ENCODE peak calls at places on chromosomes 6 and 20, in seven cellular contexts. I, J, R, M, O, N and U are unnamed samples.

GRCh38 chr20:63651942-63652191 is 1.4 kb downstream of the STMN3 start:
- DNase-seq in O (peak; percentile 43), N (no peak), I (no peak), R (no peak), J (no peak), M (no peak), U (no peak)

GRCh38 chr6:97077380-97077779 is 152.9 kb downstream of the KLHL32 start:
- DNase-seq in R (no peak), J (no peak), I (no peak), M (no peak), N (no peak), O (no peak), U (no peak)

GRCh38 chr6:108902389-108902792 is 54.2 kb downstream of the ARMC2 start:
- DNase-seq in I (no peak), J (no peak), M (no peak), R (no peak), O (no peak), N (no peak), U (no peak)

GRCh38 chr6:55836481-55836880 is 38.9 kb downstream of the BMP5 start:
- DNase-seq in I (no peak), R (no peak), M (peak; percentile 17), N (no peak), O (peak; percentile 58), J (no peak), U (no peak)

GRCh38 chr20:51928931-51929330 is 126.6 kb upstream of the SALL4 start:
- DNase-seq in N (no peak), O (no peak), J (no peak), M (no peak), I (no peak), R (no peak), U (no peak)

GRCh38 chr6:143821359-143821758 is 21.8 kb upstream of the LTV1 start:
- DNase-seq in M (no peak), J (no peak), N (no peak), R (no peak), I (no peak), O (no peak), U (no peak)

GRCh38 chr6:147579667-147580066 is 71.2 kb downstream of the SAMD5 start:
- DNase-seq in I (no peak), O (no peak), J (no peak), M (no peak), R (no peak), N (no peak), U (no peak)

GRCh38 chr20:53693265-53693871 is 99.7 kb upstream of the ZNF217 start:
- DNase-seq in N (no peak), R (no peak), I (no peak), M (no peak), J (no peak), O (no peak), U (no peak)

GRCh38 chr20:59515013-59515905 is 89.1 kb upstream of the PHACTR3 start:
- DNase-seq in R (peak; percentile 11), J (peak; percentile 62), O (peak; percentile 72), M (peak; percentile 68), N (peak; percentile 89), I (peak; percentile 76), U (peak; percentile 4)

GRCh38 chr6:32940656-32941411 is at the start of gene HLA-DMB:
- DNase-seq in R (peak; percentile 93), I (no peak), N (peak; percentile 45), O (peak; percentile 72), J (peak; percentile 58), M (peak; percentile 79), U (peak; percentile 13)

GRCh38 chr20:24972341-24972740 is 20.2 kb downstream of the APMAP start:
- DNase-seq in N (no peak), M (no peak), O (no peak), I (no peak), J (no peak), R (no peak), U (no peak)

GRCh38 chr6:113672691-113673149 is 184.4 kb upstream of the MARCKS start:
- DNase-seq in M (no peak), J (no peak), O (peak; percentile 52), R (no peak), N (no peak), I (peak; percentile 80), U (peak; percentile 52)

GRCh38 chr6:5333653-5334052 is 72.3 kb downstream of the FARS2 start:
- DNase-seq in N (no peak), R (no peak), M (peak; percentile 23), O (no peak), I (no peak), J (no peak), U (peak; percentile 13)

GRCh38 chr6:7900621-7901020 is 10.0 kb downstream of the TXNDC5 start:
- DNase-seq in M (no peak), R (peak; percentile 52), I (no peak), N (no peak), O (no peak), J (no peak), U (no peak)

GRCh38 chr6:106098383-106099234 is 12.5 kb downstream of the PRDM1 start:
- DNase-seq in J (peak; percentile 72), O (peak; percentile 40), R (peak; percentile 89), I (no peak), M (peak; percentile 61), N (no peak), U (no peak)

GRCh38 chr20:63367446-63368055 is 6.4 kb upstream of the CHRNA4 start:
- DNase-seq in O (no peak), M (no peak), I (no peak), J (no peak), R (no peak), N (peak; percentile 49), U (no peak)

GRCh38 chr6:9412951-9413559 is 977.7 kb upstream of the SLC35B3 start:
- DNase-seq in J (no peak), R (peak; percentile 54), I (peak; percentile 48), M (peak; percentile 25), O (peak; percentile 51), N (peak; percentile 25), U (no peak)

GRCh38 chr6:42106663-42107023 is 35.8 kb downstream of the C6orf132 start:
- DNase-seq in N (no peak), I (peak; percentile 44), R (no peak), O (peak; percentile 56), J (no peak), M (no peak), U (no peak)

DNA sequence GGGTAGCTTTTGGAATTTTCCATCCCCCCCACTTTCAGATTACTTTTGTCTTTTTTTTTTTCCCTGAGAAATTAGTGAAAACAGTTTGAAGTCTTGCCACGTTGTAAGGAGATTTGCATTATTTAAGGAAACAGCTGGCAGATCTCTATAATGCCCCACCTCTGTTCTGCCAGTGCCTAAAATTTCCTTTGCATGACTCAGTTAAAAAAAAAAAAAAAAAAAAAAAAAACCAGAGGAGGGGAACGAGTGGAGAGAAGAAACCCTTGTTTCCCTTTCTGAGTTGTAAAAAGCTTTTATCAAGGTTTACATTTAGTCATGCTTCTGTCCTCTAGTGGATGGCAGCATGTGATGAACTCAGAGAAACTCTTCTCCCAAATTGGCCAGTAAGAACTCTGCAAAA is 33.5 kb downstream of the CARMIL1 start:
- DNase-seq in N (no peak), O (no peak), I (no peak), R (no peak), M (peak; percentile 37), J (no peak), U (peak; percentile 63)
- TF ChIP-seq CTCF in N (no peak), O (no peak), I (no peak), R (no peak), M (no peak), J (no peak), U (peak; percentile 31)

GRCh38 chr6:117167520-117168271 is 97.7 kb upstream of the VGLL2 start:
- DNase-seq in R (no peak), O (peak; percentile 73), M (peak; percentile 1), N (no peak), I (peak; percentile 61), J (no peak), U (no peak)
- TF ChIP-seq CTCF in R (no peak), O (no peak), M (no peak), N (no peak), I (no peak), J (no peak), U (no peak)

GRCh38 chr20:45548410-45548809 is 1.2 kb upstream of the EPPIN start:
- DNase-seq in R (no peak), M (no peak), O (no peak), I (no peak), J (no peak), N (no peak), U (no peak)

GRCh38 chr20:45545351-45545750 is 1.9 kb downstream of the EPPIN start:
- DNase-seq in R (no peak), N (no peak), J (no peak), M (no peak), I (no peak), O (no peak), U (no peak)

GRCh38 chr20:45550765-45551164 is 3.6 kb upstream of the EPPIN start:
- DNase-seq in N (no peak), O (no peak), M (no peak), R (no peak), J (no peak), I (no peak), U (no peak)

GRCh38 chr20:45547206-45547770 is at the start of gene EPPIN:
- DNase-seq in N (no peak), M (no peak), I (no peak), R (no peak), J (no peak), O (no peak), U (no peak)

DNA sequence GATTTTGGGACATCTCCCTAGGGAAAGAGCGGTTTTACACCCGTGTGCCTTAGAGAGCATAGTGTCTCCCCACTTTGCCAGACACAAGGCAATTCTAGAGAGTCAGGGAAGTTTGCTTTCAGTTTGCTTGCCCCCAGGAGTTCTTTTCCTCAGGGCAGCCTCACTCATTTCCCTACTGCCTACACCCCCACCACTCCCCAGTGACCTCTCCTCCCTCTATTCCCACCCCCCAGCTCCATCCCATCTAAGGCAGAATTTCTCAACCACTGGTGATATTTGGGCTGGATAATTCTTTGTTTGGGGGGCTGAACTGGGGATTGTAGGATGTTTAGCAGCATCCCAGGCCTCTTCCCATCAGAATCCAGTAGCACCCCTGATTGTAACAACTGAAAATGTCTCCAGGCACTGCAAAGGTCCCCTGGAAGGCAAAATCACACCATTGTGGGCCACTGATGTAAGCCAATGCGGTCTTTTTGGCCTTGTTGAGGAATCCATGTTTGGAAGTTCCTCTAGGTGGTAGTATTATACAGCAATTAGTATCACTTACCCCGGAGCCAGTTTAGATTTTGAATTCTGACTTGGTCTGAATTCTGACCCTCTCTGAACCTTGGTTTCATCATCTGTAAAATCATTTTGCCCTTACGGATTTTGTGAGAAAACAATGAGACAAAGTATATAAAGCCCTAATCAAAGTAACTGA is 1.3 kb downstream of the EPPIN start:
- DNase-seq in R (peak; percentile 3), N (no peak), I (no peak), J (no peak), M (peak; percentile 26), O (no peak), U (peak; percentile 3)
- TF ChIP-seq CTCF in R (peak; percentile 11), N (peak; percentile 24), I (peak; percentile 23), J (peak; percentile 17), M (peak; percentile 38), O (peak; percentile 38), U (peak; percentile 49)

DNA sequence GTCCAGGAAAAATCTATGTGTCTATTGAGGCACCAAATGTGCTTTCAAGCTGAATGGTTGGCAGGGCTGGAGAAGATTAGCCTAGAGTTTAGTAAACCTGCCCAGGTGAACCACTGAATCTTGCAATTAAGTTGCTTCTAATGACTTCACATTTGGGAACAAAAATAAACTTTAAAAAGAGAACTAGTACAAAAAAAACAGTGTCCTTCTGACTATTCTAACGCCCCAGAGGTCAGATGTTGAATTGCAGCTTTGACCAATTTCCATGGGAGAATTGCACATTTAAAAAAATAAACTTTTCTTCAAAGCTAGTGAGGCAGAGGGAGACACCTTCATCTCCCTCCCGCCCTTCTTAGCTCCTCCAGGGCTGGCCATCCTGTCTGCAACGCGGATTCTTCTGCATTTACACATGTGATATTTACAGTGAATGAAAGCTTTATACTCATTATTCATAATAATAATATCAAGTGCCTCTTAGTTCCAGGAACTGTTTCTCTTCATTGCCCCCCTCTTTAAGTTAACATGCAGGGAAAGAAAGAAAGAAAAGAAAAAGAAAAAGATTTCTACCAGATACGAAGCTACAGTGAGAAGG is 270.2 kb downstream of the SMOC2 start:
- DNase-seq in M (peak; percentile 2), O (no peak), J (no peak), I (no peak), R (no peak), N (no peak), U (no peak)
- TF ChIP-seq CTCF in M (no peak), O (peak; percentile 32), J (peak; percentile 19), I (peak; percentile 31), R (peak; percentile 5), N (peak; percentile 53), U (no peak)